ENCODE peak calls at places on chromosomes 12 and 14, in nine cellular contexts. Y, J, C, P, Q, Z, K, W and X are unnamed samples.

GRCh38 chr14:84750284-84750683 is 779.7 kb upstream of the FLRT2 start:
- DNase-seq in K (no peak), Q (no peak), W (no peak), Y (no peak), P (no peak), C (no peak), Z (no peak), J (peak; percentile 52), X (no peak)

GRCh38 chr14:59281613-59282012 is 93.1 kb downstream of the DAAM1 start:
- DNase-seq in Q (no peak), K (no peak), J (no peak), Y (no peak), W (no peak), C (no peak), Z (no peak), P (no peak), X (no peak)

GRCh38 chr14:71687115-71687836 is 245.0 kb upstream of the RGS6 start:
- DNase-seq in K (no peak), Z (no peak), P (no peak), Q (no peak), W (no peak), Y (no peak), C (no peak), J (no peak), X (no peak)

GRCh38 chr14:93332032-93332852 is 594 bp downstream of the BTBD7 start:
- DNase-seq in Q (peak; percentile 65), Z (peak; percentile 85), W (no peak), P (no peak), K (no peak), J (peak; percentile 70), Y (no peak), C (peak; percentile 40), X (peak; percentile 83)

GRCh38 chr12:49809369-49810158 is 18.6 kb downstream of the NCKAP5L start:
- DNase-seq in J (no peak), C (no peak), P (no peak), Q (no peak), W (no peak), K (no peak), Z (no peak), Y (no peak), X (peak; percentile 66)

GRCh38 chr14:62734831-62735230 is 310.4 kb downstream of the KCNH5 start:
- DNase-seq in Y (no peak), Q (no peak), J (no peak), W (no peak), C (no peak), P (no peak), K (no peak), Z (no peak), X (no peak)

GRCh38 chr14:23513466-23514008 is 38.0 kb downstream of the ZFHX2 start:
- DNase-seq in Q (no peak), P (no peak), W (no peak), Y (no peak), C (no peak), K (no peak), Z (no peak), J (no peak), X (no peak)

GRCh38 chr12:119301367-119301766 is 33.2 kb upstream of the CCDC60 start:
- DNase-seq in W (no peak), K (no peak), Q (no peak), P (no peak), Z (no peak), C (no peak), Y (no peak), J (no peak), X (peak; percentile 33)

GRCh38 chr14:65850429-65851145 is 438.1 kb downstream of the FUT8 start:
- DNase-seq in J (no peak), Q (no peak), W (no peak), K (no peak), Z (peak; percentile 23), Y (no peak), C (no peak), P (no peak), X (no peak)
- H3K4me3 ChIP-seq in J (no peak overlapping the region), Q (no peak overlapping the region), W (no peak overlapping the region), K (no peak overlapping the region), Z (no peak overlapping the region), Y (no peak overlapping the region), C (no peak overlapping the region), P (no peak overlapping the region), X (no peak overlapping the region)

DNA sequence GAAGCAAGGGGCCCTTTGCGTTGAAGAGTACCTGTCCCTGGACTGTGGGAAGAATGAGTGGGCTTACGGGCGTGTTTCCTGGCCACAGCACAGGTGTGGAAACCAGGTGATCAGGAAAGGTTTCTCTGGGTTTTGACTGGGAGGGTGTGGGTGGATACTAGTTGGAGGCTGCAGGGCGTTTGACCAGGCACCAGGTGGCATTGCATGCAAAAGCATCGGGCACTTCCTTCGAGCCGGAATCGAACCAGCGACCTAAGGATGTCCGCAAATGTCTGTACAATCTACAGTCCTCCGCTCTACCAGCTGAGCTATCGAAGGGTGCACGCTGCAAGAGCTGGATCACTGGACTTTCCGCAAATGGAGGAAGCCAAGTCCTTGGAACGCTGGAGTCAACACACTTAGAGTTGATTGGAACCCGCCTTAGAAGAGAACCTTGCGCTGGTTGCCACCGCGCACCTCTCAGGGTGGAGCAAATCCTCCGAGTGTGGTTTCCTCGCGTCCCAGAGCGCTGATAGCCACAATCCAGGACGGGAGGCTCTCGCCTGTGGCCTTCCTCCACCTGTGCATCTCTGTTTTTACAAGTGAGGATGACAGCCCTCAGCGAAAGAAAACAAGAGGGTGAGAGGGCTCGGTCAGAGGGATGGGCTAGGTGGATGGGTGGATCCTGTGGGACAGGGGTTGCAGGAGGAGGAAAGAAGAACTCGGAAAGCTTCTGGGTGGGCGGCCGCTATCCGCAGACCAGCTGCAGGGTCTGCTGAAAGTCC is 21.2 kb upstream of the RNASE4 start:
- DNase-seq in K (peak; percentile 88), P (peak; percentile 92), Z (no peak), Y (peak; percentile 74), Q (peak; percentile 81), W (peak; percentile 96), C (peak; percentile 76), J (peak; percentile 49), X (peak; percentile 68)
- TF ChIP-seq CTCF in K (peak; percentile 84), P (peak; percentile 79), Z (peak; percentile 49), Y (peak; percentile 46), Q (peak; percentile 48), W (peak; percentile 83), C (peak; percentile 88), J (peak; percentile 53), X (peak; percentile 36)

GRCh38 chr12:116425256-116426193 is 133.7 kb upstream of the MAP1LC3B2 start:
- DNase-seq in P (no peak), Z (no peak), C (no peak), J (no peak), K (no peak), Y (no peak), Q (no peak), W (no peak), X (no peak)
- TF ChIP-seq MAX in P (no peak), Z (no peak), C (no peak), J (no peak), K (no peak), Y (no peak), Q (no peak), W (no peak), X (no peak)

DNA sequence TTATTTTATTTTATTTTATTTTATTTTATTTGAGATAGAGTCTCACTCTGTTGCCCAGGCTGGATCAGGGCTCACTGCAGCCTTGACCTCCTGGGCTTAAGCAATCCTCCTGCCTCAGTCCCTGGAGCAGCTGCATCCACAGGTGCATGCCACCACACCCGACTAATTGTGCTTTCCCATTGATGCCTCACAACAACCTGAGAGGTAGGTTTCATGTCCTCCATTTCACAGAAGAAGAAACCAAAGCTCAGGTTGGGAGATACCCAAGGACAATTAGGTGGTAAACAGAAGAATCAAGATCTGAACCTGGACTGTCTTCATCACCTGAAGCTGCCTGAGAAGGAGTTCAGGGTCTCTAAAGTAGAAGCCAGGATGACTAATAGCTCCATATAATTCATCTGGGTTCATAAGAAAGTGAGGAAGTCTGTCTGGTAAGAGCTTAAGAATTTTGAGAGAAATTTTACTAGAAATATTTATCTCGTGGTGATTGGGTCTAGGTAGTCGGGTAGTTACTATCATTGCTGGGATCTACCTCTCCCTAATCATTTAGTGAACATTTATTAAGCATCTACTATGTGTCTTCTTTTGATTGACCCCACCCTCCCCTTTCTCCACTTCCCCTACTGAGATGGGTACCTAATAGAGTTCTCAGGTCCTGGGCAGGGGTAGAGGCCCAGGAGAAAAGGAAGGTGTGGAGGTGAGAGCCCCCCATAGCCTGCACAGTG is 23.2 kb upstream of the ATP5MC2 start:
- DNase-seq in J (no peak), W (no peak), Y (no peak), P (no peak), Z (no peak), Q (no peak), K (no peak), C (no peak), X (no peak)
- H3K4me3 ChIP-seq in J (no peak overlapping the region), W (no peak overlapping the region), Y (no peak overlapping the region), P (no peak overlapping the region), Z (no peak overlapping the region), Q (no peak overlapping the region), K (no peak overlapping the region), C (no peak overlapping the region), X (no peak overlapping the region)

DNA sequence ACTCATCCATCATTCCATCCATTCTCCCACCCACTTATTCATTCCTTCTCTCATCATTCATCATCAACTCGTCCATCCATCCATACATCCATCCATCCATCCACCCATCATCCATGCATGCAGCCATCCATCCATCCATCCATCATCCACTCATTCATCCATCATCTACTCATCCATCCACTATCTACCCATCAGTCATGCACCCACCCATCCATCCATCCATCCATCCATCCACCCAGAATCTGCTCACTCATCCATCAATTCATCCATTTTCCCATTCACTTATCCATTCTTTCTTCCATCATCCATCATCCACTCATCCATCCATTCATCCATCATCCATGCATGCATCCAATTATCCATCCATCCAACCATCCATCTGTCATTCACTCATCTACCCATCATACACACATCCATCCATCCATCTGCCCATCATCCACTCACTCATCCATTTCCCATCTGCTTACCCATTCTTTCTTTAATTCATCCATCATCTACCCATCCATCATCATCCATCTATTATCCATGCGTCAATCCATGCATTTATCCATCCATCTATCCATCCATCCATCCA is 107.1 kb upstream of the WSCD2 start:
- DNase-seq in Z (no peak), Q (no peak), P (no peak), C (no peak), K (no peak), J (no peak), Y (no peak), W (no peak), X (no peak)
- TF ChIP-seq CTCF in Z (no peak), Q (no peak), P (no peak), C (no peak), K (no peak), J (no peak), Y (no peak), W (no peak), X (no peak)

GRCh38 chr12:12159988-12160387 is 89.2 kb downstream of the BCL2L14 start:
- DNase-seq in C (no peak), J (peak; percentile 82), Z (no peak), P (no peak), W (no peak), Y (no peak), K (no peak), Q (no peak), X (no peak)
- TF ChIP-seq MAX in C (no peak), J (no peak), Z (no peak), P (no peak), W (no peak), Y (no peak), K (no peak), Q (no peak), X (no peak)

GRCh38 chr12:47302111-47302597 is 222.4 kb upstream of the AMIGO2 start:
- DNase-seq in P (no peak), J (no peak), Z (no peak), W (no peak), Q (peak; percentile 33), K (no peak), Y (peak; percentile 55), C (no peak), X (no peak)
- H3K4me3 ChIP-seq in P (no peak overlapping the region), J (no peak overlapping the region), Z (no peak overlapping the region), W (no peak overlapping the region), Q (no peak overlapping the region), K (no peak overlapping the region), Y (no peak overlapping the region), C (no peak overlapping the region), X (no peak overlapping the region)

GRCh38 chr14:80587096-80587724 is 354.3 kb downstream of the CEP128 start:
- DNase-seq in Z (no peak), C (peak; percentile 30), P (peak; percentile 21), Y (no peak), K (peak; percentile 89), Q (no peak), W (no peak), J (peak; percentile 48), X (peak; percentile 31)
- TF ChIP-seq CTCF in Z (peak; percentile 66), C (peak; percentile 53), P (peak; percentile 60), Y (peak; percentile 55), K (peak; percentile 36), Q (no peak), W (no peak), J (peak; percentile 40), X (peak; percentile 45)